ENCODE peak calls at places on chromosomes 1 and 21, in ten cellular contexts. One of them, this sample, is unnamed.

GRCh38 chr1:231550448-231550781 is 21.9 kb downstream of the TSNAX start:
- DNase-seq in endothelial cell: peak; percentile 40
- DNase-seq in heart left ventricle: no peak
- DNase-seq in OCI-LY7: peak; percentile 27
- DNase-seq in A549: peak; percentile 57
- DNase-seq in A673: peak; percentile 48
- DNase-seq in RWPE1: peak; percentile 23
- DNase-seq in kidney epithelial cell: no peak
- DNase-seq in CD8-positive, alpha-beta T cell: peak; percentile 19
- DNase-seq in mammary epithelial cell: peak; percentile 17
- DNase-seq in this sample: peak; percentile 28

GRCh38 chr1:2348346-2349275 is 42.7 kb downstream of the MORN1 start:
- DNase-seq in endothelial cell: no peak
- DNase-seq in heart left ventricle: no peak
- DNase-seq in OCI-LY7: no peak
- DNase-seq in A549: no peak
- DNase-seq in A673: no peak
- DNase-seq in RWPE1: no peak
- DNase-seq in kidney epithelial cell: no peak
- DNase-seq in CD8-positive, alpha-beta T cell: no peak
- DNase-seq in mammary epithelial cell: no peak
- DNase-seq in this sample: no peak

GRCh38 chr21:38789275-38789674 is 16.5 kb upstream of the ETS2 start:
- DNase-seq in endothelial cell: no peak
- DNase-seq in heart left ventricle: no peak
- DNase-seq in OCI-LY7: no peak
- DNase-seq in A549: no peak
- DNase-seq in A673: no peak
- DNase-seq in RWPE1: no peak
- DNase-seq in kidney epithelial cell: no peak
- DNase-seq in CD8-positive, alpha-beta T cell: no peak
- DNase-seq in mammary epithelial cell: no peak
- DNase-seq in this sample: no peak

GRCh38 chr1:224333939-224334701 is 4.1 kb upstream of the NVL start:
- DNase-seq in endothelial cell: no peak
- DNase-seq in heart left ventricle: no peak
- DNase-seq in OCI-LY7: no peak
- DNase-seq in A549: no peak
- DNase-seq in A673: no peak
- DNase-seq in RWPE1: no peak
- DNase-seq in kidney epithelial cell: no peak
- DNase-seq in CD8-positive, alpha-beta T cell: no peak
- DNase-seq in mammary epithelial cell: peak; percentile 37
- DNase-seq in this sample: no peak

GRCh38 chr1:206892351-206892984 is 4.8 kb upstream of the IL24 start:
- DNase-seq in endothelial cell: no peak
- DNase-seq in heart left ventricle: no peak
- DNase-seq in OCI-LY7: no peak
- DNase-seq in A549: no peak
- DNase-seq in A673: no peak
- DNase-seq in RWPE1: peak; percentile 71
- DNase-seq in kidney epithelial cell: no peak
- DNase-seq in CD8-positive, alpha-beta T cell: no peak
- DNase-seq in mammary epithelial cell: peak; percentile 40
- DNase-seq in this sample: no peak

GRCh38 chr1:56034222-56034621 is 545.1 kb downstream of the PLPP3 start:
- DNase-seq in endothelial cell: no peak
- DNase-seq in heart left ventricle: no peak
- DNase-seq in OCI-LY7: no peak
- DNase-seq in A549: no peak
- DNase-seq in A673: no peak
- DNase-seq in RWPE1: no peak
- DNase-seq in kidney epithelial cell: no peak
- DNase-seq in CD8-positive, alpha-beta T cell: no peak
- DNase-seq in mammary epithelial cell: no peak
- DNase-seq in this sample: no peak

GRCh38 chr1:68918563-68918962 is 421.7 kb upstream of the DEPDC1 start:
- DNase-seq in endothelial cell: no peak
- DNase-seq in heart left ventricle: no peak
- DNase-seq in OCI-LY7: no peak
- DNase-seq in A549: no peak
- DNase-seq in A673: no peak
- DNase-seq in RWPE1: no peak
- DNase-seq in kidney epithelial cell: peak; percentile 10
- DNase-seq in CD8-positive, alpha-beta T cell: no peak
- DNase-seq in mammary epithelial cell: no peak
- DNase-seq in this sample: no peak

GRCh38 chr1:230517786-230518185 is 91.7 kb upstream of the PGBD5 start:
- DNase-seq in endothelial cell: no peak
- DNase-seq in heart left ventricle: no peak
- DNase-seq in OCI-LY7: no peak
- DNase-seq in A549: no peak
- DNase-seq in A673: no peak
- DNase-seq in RWPE1: peak; percentile 30
- DNase-seq in kidney epithelial cell: no peak
- DNase-seq in CD8-positive, alpha-beta T cell: no peak
- DNase-seq in mammary epithelial cell: no peak
- DNase-seq in this sample: no peak

GRCh38 chr1:238119060-238119459 is 228.3 kb upstream of the ZP4 start:
- DNase-seq in endothelial cell: no peak
- DNase-seq in heart left ventricle: no peak
- DNase-seq in OCI-LY7: no peak
- DNase-seq in A549: no peak
- DNase-seq in A673: no peak
- DNase-seq in RWPE1: no peak
- DNase-seq in kidney epithelial cell: no peak
- DNase-seq in CD8-positive, alpha-beta T cell: no peak
- DNase-seq in mammary epithelial cell: no peak
- DNase-seq in this sample: no peak

GRCh38 chr1:184854456-184855180 is 100.0 kb upstream of the EDEM3 start:
- DNase-seq in endothelial cell: no peak
- DNase-seq in heart left ventricle: no peak
- DNase-seq in OCI-LY7: no peak
- DNase-seq in A549: no peak
- DNase-seq in A673: no peak
- DNase-seq in RWPE1: no peak
- DNase-seq in kidney epithelial cell: peak; percentile 7
- DNase-seq in CD8-positive, alpha-beta T cell: no peak
- DNase-seq in mammary epithelial cell: no peak
- DNase-seq in this sample: no peak

GRCh38 chr21:41802684-41803083 is 35.8 kb upstream of the RIPK4 start:
- DNase-seq in endothelial cell: no peak
- DNase-seq in heart left ventricle: peak; percentile 55
- DNase-seq in OCI-LY7: no peak
- DNase-seq in A549: no peak
- DNase-seq in A673: peak; percentile 45
- DNase-seq in RWPE1: no peak
- DNase-seq in kidney epithelial cell: no peak
- DNase-seq in CD8-positive, alpha-beta T cell: no peak
- DNase-seq in mammary epithelial cell: peak; percentile 47
- DNase-seq in this sample: no peak

GRCh38 chr1:31051611-31052010 is 13.9 kb downstream of the PUM1 start:
- DNase-seq in endothelial cell: no peak
- DNase-seq in heart left ventricle: no peak
- DNase-seq in OCI-LY7: no peak
- DNase-seq in A549: no peak
- DNase-seq in A673: no peak
- DNase-seq in RWPE1: no peak
- DNase-seq in kidney epithelial cell: no peak
- DNase-seq in CD8-positive, alpha-beta T cell: no peak
- DNase-seq in mammary epithelial cell: no peak
- DNase-seq in this sample: no peak

GRCh38 chr21:45098867-45099266 is 24.5 kb downstream of the ADARB1 start:
- DNase-seq in endothelial cell: no peak
- DNase-seq in heart left ventricle: no peak
- DNase-seq in OCI-LY7: peak; percentile 56
- DNase-seq in A549: peak; percentile 14
- DNase-seq in A673: peak; percentile 64
- DNase-seq in RWPE1: no peak
- DNase-seq in kidney epithelial cell: no peak
- DNase-seq in CD8-positive, alpha-beta T cell: no peak
- DNase-seq in mammary epithelial cell: no peak
- DNase-seq in this sample: peak; percentile 66
- TF ChIP-seq CTCF in endothelial cell: no peak
- TF ChIP-seq CTCF in heart left ventricle: peak; percentile 48
- TF ChIP-seq CTCF in OCI-LY7: peak; percentile 82
- TF ChIP-seq CTCF in A549: peak; percentile 33
- TF ChIP-seq CTCF in A673: peak; percentile 81
- TF ChIP-seq CTCF in RWPE1: peak; percentile 26
- TF ChIP-seq CTCF in kidney epithelial cell: peak; percentile 51
- TF ChIP-seq CTCF in CD8-positive, alpha-beta T cell: no peak
- TF ChIP-seq CTCF in mammary epithelial cell: peak; percentile 43
- TF ChIP-seq CTCF in this sample: peak; percentile 50

DNA sequence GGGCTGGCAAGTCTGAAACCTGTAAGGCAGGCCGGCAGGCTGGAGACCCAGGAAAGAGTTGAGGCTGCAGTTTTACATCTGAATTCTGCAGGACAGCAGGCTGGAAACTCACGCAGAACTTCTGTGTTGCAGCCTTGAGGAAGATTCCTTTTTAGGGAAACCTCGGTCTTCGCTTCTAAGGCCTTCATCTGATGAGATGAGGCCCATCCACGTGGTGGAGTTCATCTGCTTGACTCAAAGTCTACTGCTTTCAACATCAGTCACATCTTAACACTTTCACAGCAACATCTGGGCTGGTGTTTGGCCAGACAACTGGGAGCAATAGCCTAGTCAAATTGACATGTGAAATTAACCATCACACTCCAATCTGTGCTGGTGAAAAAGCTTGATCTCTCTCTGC is 57.1 kb downstream of the EVA1C start:
- DNase-seq in endothelial cell: no peak
- DNase-seq in heart left ventricle: no peak
- DNase-seq in OCI-LY7: no peak
- DNase-seq in A549: no peak
- DNase-seq in A673: no peak
- DNase-seq in RWPE1: no peak
- DNase-seq in kidney epithelial cell: no peak
- DNase-seq in CD8-positive, alpha-beta T cell: no peak
- DNase-seq in mammary epithelial cell: no peak
- DNase-seq in this sample: no peak
- TF ChIP-seq CTCF in endothelial cell: no peak
- TF ChIP-seq CTCF in heart left ventricle: no peak
- TF ChIP-seq CTCF in OCI-LY7: no peak
- TF ChIP-seq CTCF in A549: no peak
- TF ChIP-seq CTCF in A673: no peak
- TF ChIP-seq CTCF in RWPE1: no peak
- TF ChIP-seq CTCF in kidney epithelial cell: no peak
- TF ChIP-seq CTCF in CD8-positive, alpha-beta T cell: no peak
- TF ChIP-seq CTCF in mammary epithelial cell: no peak
- TF ChIP-seq CTCF in this sample: no peak

GRCh38 chr1:17579951-17580939 is 40.7 kb downstream of the ARHGEF10L start:
- DNase-seq in endothelial cell: no peak
- DNase-seq in heart left ventricle: no peak
- DNase-seq in OCI-LY7: no peak
- DNase-seq in A549: peak; percentile 14
- DNase-seq in A673: no peak
- DNase-seq in RWPE1: no peak
- DNase-seq in kidney epithelial cell: no peak
- DNase-seq in CD8-positive, alpha-beta T cell: no peak
- DNase-seq in mammary epithelial cell: no peak
- DNase-seq in this sample: peak; percentile 44

GRCh38 chr1:17577907-17578297 is 38.4 kb downstream of the ARHGEF10L start:
- DNase-seq in endothelial cell: no peak
- DNase-seq in heart left ventricle: no peak
- DNase-seq in OCI-LY7: no peak
- DNase-seq in A549: no peak
- DNase-seq in A673: no peak
- DNase-seq in RWPE1: no peak
- DNase-seq in kidney epithelial cell: no peak
- DNase-seq in CD8-positive, alpha-beta T cell: no peak
- DNase-seq in mammary epithelial cell: no peak
- DNase-seq in this sample: no peak

GRCh38 chr1:17582124-17582768 is 42.7 kb downstream of the ARHGEF10L start:
- DNase-seq in endothelial cell: no peak
- DNase-seq in heart left ventricle: no peak
- DNase-seq in OCI-LY7: no peak
- DNase-seq in A549: no peak
- DNase-seq in A673: no peak
- DNase-seq in RWPE1: peak; percentile 73
- DNase-seq in kidney epithelial cell: no peak
- DNase-seq in CD8-positive, alpha-beta T cell: no peak
- DNase-seq in mammary epithelial cell: peak; percentile 36
- DNase-seq in this sample: no peak

GRCh38 chr1:17584539-17584938 is 45.0 kb downstream of the ARHGEF10L start:
- DNase-seq in endothelial cell: no peak
- DNase-seq in heart left ventricle: no peak
- DNase-seq in OCI-LY7: no peak
- DNase-seq in A549: no peak
- DNase-seq in A673: no peak
- DNase-seq in RWPE1: no peak
- DNase-seq in kidney epithelial cell: no peak
- DNase-seq in CD8-positive, alpha-beta T cell: no peak
- DNase-seq in mammary epithelial cell: no peak
- DNase-seq in this sample: no peak

DNA sequence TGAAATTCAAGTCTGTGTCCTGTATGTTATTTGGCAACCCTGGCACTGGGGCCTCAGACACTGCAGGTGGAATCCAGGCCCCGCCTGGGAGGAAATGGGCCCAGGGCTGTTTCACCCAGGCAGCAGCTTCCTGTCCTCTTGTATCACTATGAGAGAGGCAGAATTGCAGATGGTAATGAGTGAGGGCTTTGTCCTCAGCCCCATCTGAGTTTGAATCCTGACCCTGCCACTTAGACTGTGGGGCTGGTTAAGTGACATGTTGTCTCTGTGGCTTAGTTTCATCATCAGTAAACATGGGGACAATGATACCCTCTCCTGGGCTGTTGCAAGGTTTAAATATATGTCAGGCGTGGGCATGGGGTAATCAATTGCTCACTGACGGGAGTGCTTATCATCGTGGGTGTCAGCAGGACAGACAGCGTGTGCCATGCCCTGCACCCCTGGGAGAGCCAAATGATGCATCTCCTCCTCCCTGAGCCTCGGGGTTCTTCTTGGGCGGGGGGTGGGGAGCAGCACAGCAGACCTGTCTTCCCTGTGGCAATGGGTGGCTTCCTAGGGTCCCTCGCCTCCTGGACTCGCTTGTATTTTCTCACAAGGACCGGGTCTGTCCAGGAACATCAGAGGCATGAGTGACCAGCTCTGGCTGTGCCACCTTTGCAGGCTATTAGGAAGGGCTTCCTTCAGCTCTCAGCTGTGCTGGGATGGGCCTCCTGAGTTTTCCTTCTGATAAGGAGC is 42.1 kb downstream of the ARHGEF10L start:
- DNase-seq in endothelial cell: no peak
- DNase-seq in heart left ventricle: no peak
- DNase-seq in OCI-LY7: peak; percentile 71
- DNase-seq in A549: no peak
- DNase-seq in A673: no peak
- DNase-seq in RWPE1: no peak
- DNase-seq in kidney epithelial cell: no peak
- DNase-seq in CD8-positive, alpha-beta T cell: no peak
- DNase-seq in mammary epithelial cell: no peak
- DNase-seq in this sample: peak; percentile 47
- TF ChIP-seq CTCF in endothelial cell: no peak
- TF ChIP-seq CTCF in heart left ventricle: no peak
- TF ChIP-seq CTCF in OCI-LY7: no peak
- TF ChIP-seq CTCF in A549: no peak
- TF ChIP-seq CTCF in A673: no peak
- TF ChIP-seq CTCF in RWPE1: no peak
- TF ChIP-seq CTCF in kidney epithelial cell: no peak
- TF ChIP-seq CTCF in CD8-positive, alpha-beta T cell: no peak
- TF ChIP-seq CTCF in mammary epithelial cell: no peak
- TF ChIP-seq CTCF in this sample: no peak

GRCh38 chr1:58155418-58156123 is 391.0 kb downstream of the OMA1 start:
- DNase-seq in endothelial cell: peak; percentile 67
- DNase-seq in heart left ventricle: peak; percentile 53
- DNase-seq in OCI-LY7: peak; percentile 2
- DNase-seq in A549: peak; percentile 4
- DNase-seq in A673: peak; percentile 65
- DNase-seq in RWPE1: no peak
- DNase-seq in kidney epithelial cell: no peak
- DNase-seq in CD8-positive, alpha-beta T cell: no peak
- DNase-seq in mammary epithelial cell: peak; percentile 40
- DNase-seq in this sample: peak; percentile 12
- TF ChIP-seq CTCF in endothelial cell: peak; percentile 79
- TF ChIP-seq CTCF in heart left ventricle: peak; percentile 56
- TF ChIP-seq CTCF in OCI-LY7: peak; percentile 70
- TF ChIP-seq CTCF in A549: no peak
- TF ChIP-seq CTCF in A673: peak; percentile 86
- TF ChIP-seq CTCF in RWPE1: no peak
- TF ChIP-seq CTCF in kidney epithelial cell: peak; percentile 62
- TF ChIP-seq CTCF in CD8-positive, alpha-beta T cell: no peak
- TF ChIP-seq CTCF in mammary epithelial cell: peak; percentile 83
- TF ChIP-seq CTCF in this sample: no peak